ENCODE peak calls at places on chromosomes 6 and 20, in five cellular contexts. One of them, this sample, is unnamed.

GRCh38 chr6:111980979-111981378 is 72.9 kb upstream of the CCN6 start:
- DNase-seq in NCI-H2171 treated with DMSO at 0.1 percent for 48 hours: no peak
- DNase-seq in iris pigment epithelial cell: no peak
- DNase-seq in GM13977: no peak
- DNase-seq in mucosa of gallbladder: no peak
- DNase-seq in this sample: no peak

GRCh38 chr6:119627908-119628669 is 278.5 kb upstream of the MAN1A1 start:
- DNase-seq in NCI-H2171 treated with DMSO at 0.1 percent for 48 hours: no peak
- DNase-seq in iris pigment epithelial cell: no peak
- DNase-seq in GM13977: no peak
- DNase-seq in mucosa of gallbladder: no peak
- DNase-seq in this sample: no peak

GRCh38 chr20:48782901-48783308 is 44.9 kb downstream of the PREX1 start:
- DNase-seq in NCI-H2171 treated with DMSO at 0.1 percent for 48 hours: no peak
- DNase-seq in iris pigment epithelial cell: no peak
- DNase-seq in GM13977: no peak
- DNase-seq in mucosa of gallbladder: no peak
- DNase-seq in this sample: no peak

GRCh38 chr6:166553563-166554271 is 32.8 kb downstream of the RAMACL start:
- DNase-seq in NCI-H2171 treated with DMSO at 0.1 percent for 48 hours: no peak
- DNase-seq in iris pigment epithelial cell: peak
- DNase-seq in GM13977: no peak
- DNase-seq in mucosa of gallbladder: peak
- DNase-seq in this sample: no peak

GRCh38 chr20:39913274-39913673 is 775.8 kb downstream of the MAFB start:
- DNase-seq in NCI-H2171 treated with DMSO at 0.1 percent for 48 hours: no peak
- DNase-seq in iris pigment epithelial cell: no peak
- DNase-seq in GM13977: no peak
- DNase-seq in mucosa of gallbladder: no peak
- DNase-seq in this sample: no peak

GRCh38 chr6:26296556-26296856 is 68.5 kb upstream of the BTN3A2 start:
- DNase-seq in NCI-H2171 treated with DMSO at 0.1 percent for 48 hours: no peak
- DNase-seq in iris pigment epithelial cell: no peak
- DNase-seq in GM13977: no peak
- DNase-seq in mucosa of gallbladder: no peak
- DNase-seq in this sample: no peak

GRCh38 chr20:43744966-43745733 is 18.3 kb upstream of the GTSF1L start:
- DNase-seq in NCI-H2171 treated with DMSO at 0.1 percent for 48 hours: peak
- DNase-seq in iris pigment epithelial cell: no peak
- DNase-seq in GM13977: no peak
- DNase-seq in mucosa of gallbladder: no peak
- DNase-seq in this sample: no peak

GRCh38 chr6:19472168-19472567 is 365.0 kb upstream of the ID4 start:
- DNase-seq in NCI-H2171 treated with DMSO at 0.1 percent for 48 hours: no peak
- DNase-seq in iris pigment epithelial cell: peak
- DNase-seq in GM13977: no peak
- DNase-seq in mucosa of gallbladder: no peak
- DNase-seq in this sample: no peak

GRCh38 chr6:119195848-119196247 is 117.4 kb upstream of the FAM184A start:
- DNase-seq in NCI-H2171 treated with DMSO at 0.1 percent for 48 hours: no peak
- DNase-seq in iris pigment epithelial cell: no peak
- DNase-seq in GM13977: no peak
- DNase-seq in mucosa of gallbladder: no peak
- DNase-seq in this sample: no peak

GRCh38 chr20:22577515-22578220 is 6.7 kb downstream of the FOXA2 start:
- DNase-seq in NCI-H2171 treated with DMSO at 0.1 percent for 48 hours: no peak
- DNase-seq in iris pigment epithelial cell: no peak
- DNase-seq in GM13977: no peak
- DNase-seq in mucosa of gallbladder: peak
- DNase-seq in this sample: no peak

GRCh38 chr6:42368156-42368555 is 83.6 kb downstream of the TRERF1 start:
- DNase-seq in NCI-H2171 treated with DMSO at 0.1 percent for 48 hours: no peak
- DNase-seq in iris pigment epithelial cell: no peak
- DNase-seq in GM13977: peak
- DNase-seq in mucosa of gallbladder: no peak
- DNase-seq in this sample: peak

GRCh38 chr6:146526192-146526591 is 17.4 kb upstream of the RAB32 start:
- DNase-seq in NCI-H2171 treated with DMSO at 0.1 percent for 48 hours: no peak
- DNase-seq in iris pigment epithelial cell: peak
- DNase-seq in GM13977: no peak
- DNase-seq in mucosa of gallbladder: no peak
- DNase-seq in this sample: no peak

GRCh38 chr6:56693988-56694387 is 51.3 kb upstream of the DST start:
- DNase-seq in NCI-H2171 treated with DMSO at 0.1 percent for 48 hours: no peak
- DNase-seq in iris pigment epithelial cell: no peak
- DNase-seq in GM13977: no peak
- DNase-seq in mucosa of gallbladder: no peak
- DNase-seq in this sample: no peak

GRCh38 chr20:22333885-22334545 is 250.4 kb downstream of the FOXA2 start:
- DNase-seq in NCI-H2171 treated with DMSO at 0.1 percent for 48 hours: peak
- DNase-seq in iris pigment epithelial cell: peak
- DNase-seq in GM13977: peak
- DNase-seq in mucosa of gallbladder: peak
- DNase-seq in this sample: peak

GRCh38 chr20:401682-402495 is 6.2 kb upstream of the RBCK1 start:
- DNase-seq in NCI-H2171 treated with DMSO at 0.1 percent for 48 hours: no peak
- DNase-seq in iris pigment epithelial cell: peak
- DNase-seq in GM13977: no peak
- DNase-seq in mucosa of gallbladder: no peak
- DNase-seq in this sample: no peak

GRCh38 chr20:46117704-46118467 is at the start of gene CD40:
- DNase-seq in NCI-H2171 treated with DMSO at 0.1 percent for 48 hours: no peak
- DNase-seq in iris pigment epithelial cell: peak
- DNase-seq in GM13977: peak
- DNase-seq in mucosa of gallbladder: peak
- DNase-seq in this sample: peak

This sample was measured in GM10248.